ENCODE peak calls at places on chromosomes 11 and 22, in eight cellular contexts. C, E, B, Y, Z, L, R and P are unnamed samples.

GRCh38 chr11:64400096-64400495 is 41.1 kb downstream of the RPS6KA4 start:
- DNase-seq in C (no peak), E (no peak), B (no peak), Y (no peak), Z (no peak), L (no peak), R (peak), P (peak)

GRCh38 chr11:4416306-4416705 is 22.8 kb upstream of the TRIM21 start:
- DNase-seq in C (no peak), E (no peak), B (no peak), Y (no peak), Z (no peak), L (no peak), R (no peak), P (no peak)

GRCh38 chr22:23216331-23217170 is 36.2 kb downstream of the BCR start:
- DNase-seq in C (no peak), E (no peak), B (no peak), Y (no peak), Z (no peak), L (no peak), R (no peak), P (no peak)

GRCh38 chr22:32558681-32559355 is 84.2 kb downstream of the FBXO7 start:
- DNase-seq in C (peak), E (peak), B (peak), Y (no peak), Z (peak), L (no peak), R (peak), P (no peak)

GRCh38 chr11:63670738-63671321 is 346 bp downstream of the ATL3 start:
- DNase-seq in C (peak), E (no peak), B (no peak), Y (no peak), Z (no peak), L (peak), R (peak), P (peak)

GRCh38 chr22:37279469-37279868 is 2.8 kb upstream of the CYTH4 start:
- DNase-seq in C (no peak), E (no peak), B (peak), Y (no peak), Z (no peak), L (no peak), R (no peak), P (no peak)

GRCh38 chr11:74141274-74141695 is 29.5 kb downstream of the C2CD3 start:
- DNase-seq in C (peak), E (no peak), B (no peak), Y (peak), Z (no peak), L (no peak), R (no peak), P (peak)

GRCh38 chr11:124886978-124887666 is 10.5 kb downstream of the ROBO4 start:
- DNase-seq in C (no peak), E (no peak), B (no peak), Y (no peak), Z (no peak), L (no peak), R (peak), P (peak)

GRCh38 chr11:118872403-118872821 is 11.3 kb upstream of the CXCR5 start:
- DNase-seq in C (no peak), E (no peak), B (no peak), Y (no peak), Z (no peak), L (no peak), R (no peak), P (no peak)

GRCh38 chr11:8098361-8098760 is 17.4 kb downstream of the TUB start:
- DNase-seq in C (no peak), E (no peak), B (peak), Y (no peak), Z (peak), L (no peak), R (no peak), P (peak)

GRCh38 chr11:129639300-129639699 is 176.3 kb upstream of the TMEM45B start:
- DNase-seq in C (peak), E (peak), B (peak), Y (peak), Z (peak), L (no peak), R (no peak), P (no peak)

GRCh38 chr22:39661501-39661841 is 90.9 kb downstream of the CACNA1I start:
- DNase-seq in C (no peak), E (no peak), B (no peak), Y (no peak), Z (no peak), L (no peak), R (no peak), P (no peak)

GRCh38 chr11:64007629-64008282 is 21.5 kb downstream of the OTUB1 start:
- DNase-seq in C (peak), E (peak), B (no peak), Y (peak), Z (no peak), L (peak), R (peak), P (peak)

GRCh38 chr11:79414644-79415317 is 26.0 kb downstream of the TENM4 start:
- DNase-seq in C (no peak), E (no peak), B (peak), Y (no peak), Z (peak), L (no peak), R (peak), P (no peak)

GRCh38 chr11:94132152-94132558 is 3.5 kb downstream of the PANX1 start:
- DNase-seq in C (no peak), E (no peak), B (peak), Y (peak), Z (peak), L (no peak), R (peak), P (peak)

GRCh38 chr11:119891392-119891791 is 162.4 kb upstream of the NECTIN1 start:
- DNase-seq in C (no peak), E (no peak), B (no peak), Y (no peak), Z (no peak), L (peak), R (peak), P (peak)

GRCh38 chr11:36699271-36699670 is 101.2 kb upstream of the RAG2 start:
- DNase-seq in C (no peak), E (no peak), B (no peak), Y (no peak), Z (no peak), L (no peak), R (no peak), P (no peak)

GRCh38 chr11:56296877-56297276 is 4.8 kb upstream of the OR8H1 start:
- DNase-seq in C (no peak), E (no peak), B (no peak), Y (no peak), Z (no peak), L (no peak), R (no peak), P (no peak)

GRCh38 chr11:47171856-47172255 is 4.8 kb downstream of the ARFGAP2 start:
- DNase-seq in C (no peak), E (no peak), B (no peak), Y (no peak), Z (no peak), L (no peak), R (no peak), P (no peak)

GRCh38 chr11:93251922-93252321 is 54.1 kb upstream of the SLC36A4 start:
- DNase-seq in C (no peak), E (no peak), B (no peak), Y (no peak), Z (no peak), L (no peak), R (no peak), P (no peak)

GRCh38 chr22:23035557-23036277 is 34.6 kb upstream of the GNAZ start:
- DNase-seq in C (no peak), E (no peak), B (no peak), Y (no peak), Z (no peak), L (no peak), R (no peak), P (no peak)

GRCh38 chr22:16568425-16568758 is 24.2 kb downstream of the CCT8L2 start:
- DNase-seq in C (no peak), E (no peak), B (no peak), Y (no peak), Z (no peak), L (no peak), R (no peak), P (no peak)

GRCh38 chr22:23484651-23485050 is 95.4 kb downstream of the IGLL1 start:
- DNase-seq in C (no peak), E (no peak), B (no peak), Y (no peak), Z (no peak), L (no peak), R (no peak), P (no peak)

GRCh38 chr22:37588540-37589215 is 8.8 kb upstream of the LGALS2 start:
- DNase-seq in C (no peak), E (no peak), B (no peak), Y (no peak), Z (no peak), L (no peak), R (no peak), P (no peak)

GRCh38 chr22:42132457-42132856 is 1.8 kb upstream of the CYP2D6 start:
- DNase-seq in C (no peak), E (no peak), B (no peak), Y (no peak), Z (no peak), L (no peak), R (no peak), P (no peak)

GRCh38 chr11:78504708-78505107 is 70.0 kb downstream of the NARS2 start:
- DNase-seq in C (no peak), E (no peak), B (no peak), Y (no peak), Z (no peak), L (peak), R (no peak), P (no peak)

GRCh38 chr22:25109878-25110595 is 89.6 kb upstream of the CRYBB3 start:
- DNase-seq in C (no peak), E (no peak), B (no peak), Y (no peak), Z (no peak), L (no peak), R (no peak), P (no peak)

GRCh38 chr11:110715541-110715940 is 3.3 kb upstream of the ARHGAP20 start:
- DNase-seq in C (no peak), E (no peak), B (peak), Y (no peak), Z (peak), L (no peak), R (no peak), P (no peak)
- H3K27ac ChIP-seq in C (no peak), E (no peak), B (peak), Y (no peak), Z (peak), L (no peak), R (no peak), P (no peak)

GRCh38 chr11:66159585-66159984 is 89.5 kb downstream of the PACS1 start:
- DNase-seq in C (no peak), E (no peak), B (no peak), Y (no peak), Z (no peak), L (no peak), R (no peak), P (no peak)
- H3K27ac ChIP-seq in C (no peak), E (no peak), B (no peak), Y (no peak), Z (no peak), L (no peak), R (no peak), P (no peak)

GRCh38 chr11:12110714-12111481 is 508 bp downstream of the MICAL2 start:
- DNase-seq in C (no peak), E (no peak), B (no peak), Y (no peak), Z (no peak), L (peak), R (peak), P (peak)
- H3K27ac ChIP-seq in C (peak), E (peak), B (peak), Y (peak), Z (peak), L (peak), R (peak), P (no peak)

GRCh38 chr22:17832665-17833064 is 58.4 kb upstream of the BID start:
- DNase-seq in C (no peak), E (no peak), B (no peak), Y (no peak), Z (no peak), L (no peak), R (peak), P (no peak)

GRCh38 chr22:17836977-17837742 is 62.9 kb upstream of the BID start:
- DNase-seq in C (no peak), E (no peak), B (no peak), Y (peak), Z (no peak), L (no peak), R (no peak), P (peak)

GRCh38 chr22:17831527-17832251 is 57.4 kb upstream of the BID start:
- DNase-seq in C (no peak), E (no peak), B (no peak), Y (no peak), Z (no peak), L (no peak), R (no peak), P (no peak)

GRCh38 chr22:17838180-17838865 is 64.1 kb upstream of the BID start:
- DNase-seq in C (no peak), E (no peak), B (no peak), Y (no peak), Z (no peak), L (no peak), R (no peak), P (no peak)

GRCh38 chr22:17835256-17835655 is 61.0 kb upstream of the BID start:
- DNase-seq in C (no peak), E (no peak), B (no peak), Y (no peak), Z (no peak), L (no peak), R (no peak), P (no peak)
- H3K27ac ChIP-seq in C (no peak), E (no peak), B (no peak), Y (no peak), Z (no peak), L (peak), R (peak), P (no peak)

DNA sequence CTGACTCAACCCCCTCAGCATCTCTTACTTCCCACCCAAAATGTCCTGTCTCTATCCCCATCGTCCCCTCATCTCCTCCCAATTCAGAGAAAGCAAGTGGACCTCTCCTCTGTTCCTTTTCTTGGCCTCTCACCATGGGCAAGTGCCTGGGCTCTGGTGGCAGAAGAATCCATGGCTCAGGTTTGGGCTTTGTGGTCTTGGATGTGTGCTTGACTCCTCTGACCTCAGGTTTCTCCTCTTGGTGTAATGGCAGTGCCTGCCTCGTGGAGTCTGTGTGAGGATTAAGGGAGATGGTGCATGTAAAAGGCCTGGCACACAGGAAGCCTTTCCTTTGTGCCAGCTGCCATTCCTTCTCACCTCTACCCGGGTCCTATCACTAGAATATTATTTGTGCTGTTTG is 3.2 kb downstream of the BMAL1 start:
- DNase-seq in C (no peak), E (no peak), B (no peak), Y (no peak), Z (no peak), L (no peak), R (no peak), P (no peak)
- H3K27ac ChIP-seq in C (no peak), E (no peak), B (no peak), Y (no peak), Z (no peak), L (no peak), R (no peak), P (no peak)

GRCh38 chr11:67615455-67616430 is 9.0 kb downstream of the NDUFV1 start:
- DNase-seq in C (peak), E (peak), B (no peak), Y (no peak), Z (no peak), L (peak), R (peak), P (peak)

GRCh38 chr11:67613313-67613959 is 6.7 kb downstream of the NDUFV1 start:
- DNase-seq in C (no peak), E (no peak), B (no peak), Y (no peak), Z (no peak), L (no peak), R (no peak), P (no peak)

GRCh38 chr11:67612751-67613150 is 6.0 kb downstream of the NDUFV1 start:
- DNase-seq in C (no peak), E (no peak), B (no peak), Y (no peak), Z (no peak), L (no peak), R (no peak), P (peak)

GRCh38 chr11:67614730-67615454 is 8.2 kb downstream of the NDUFV1 start:
- DNase-seq in C (no peak), E (no peak), B (no peak), Y (no peak), Z (no peak), L (no peak), R (no peak), P (no peak)

DNA sequence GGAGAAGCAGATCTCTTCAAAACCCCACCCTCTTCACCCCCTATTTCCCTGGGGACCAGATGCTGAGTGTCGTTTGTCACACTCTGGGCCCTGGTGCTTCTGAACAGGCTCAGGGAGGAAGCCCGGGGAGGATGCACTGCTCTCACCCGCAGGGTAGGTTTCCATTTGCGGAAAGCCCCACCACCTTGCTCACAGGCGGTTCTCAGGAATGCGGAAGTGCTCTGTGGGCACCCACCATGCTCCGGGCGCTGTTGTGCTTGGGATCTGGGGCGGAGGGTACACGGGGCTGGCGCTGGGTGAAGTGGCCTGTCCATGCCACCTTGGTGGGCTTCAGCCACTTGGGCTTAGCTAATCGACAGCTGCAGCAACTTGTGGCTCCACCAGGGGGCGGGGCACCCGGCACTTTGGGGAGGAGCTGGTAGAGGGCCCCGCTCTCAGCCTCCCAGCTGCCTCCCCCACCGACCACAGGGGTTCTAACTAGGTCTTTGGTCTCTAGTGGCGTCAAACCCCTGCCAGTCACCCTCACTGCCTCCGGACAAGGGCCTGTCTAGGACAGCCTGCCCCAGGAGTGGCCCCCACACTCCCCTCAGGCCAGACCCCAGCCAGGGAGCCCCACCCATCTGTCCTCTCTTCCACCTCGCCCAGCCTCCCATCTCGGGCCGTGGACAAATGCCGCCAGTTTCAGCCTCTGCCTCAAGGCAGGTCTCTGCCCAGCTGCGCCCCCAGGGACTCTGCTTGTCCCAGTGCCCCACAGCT is 7.4 kb downstream of the NDUFV1 start:
- DNase-seq in C (peak), E (peak), B (peak), Y (peak), Z (no peak), L (peak), R (peak), P (peak)
- H3K27ac ChIP-seq in C (no peak), E (peak), B (no peak), Y (no peak), Z (no peak), L (peak), R (peak), P (no peak)

GRCh38 chr22:46673677-46674236 is 53.6 kb downstream of the GRAMD4 start:
- DNase-seq in C (no peak), E (no peak), B (no peak), Y (no peak), Z (no peak), L (no peak), R (no peak), P (no peak)
- H3K27ac ChIP-seq in C (no peak), E (no peak), B (no peak), Y (no peak), Z (no peak), L (no peak), R (peak), P (no peak)

GRCh38 chr22:29570912-29571549 is 9.9 kb downstream of the NIPSNAP1 start:
- DNase-seq in C (no peak), E (no peak), B (no peak), Y (no peak), Z (no peak), L (no peak), R (no peak), P (no peak)
- H3K27ac ChIP-seq in C (no peak), E (no peak), B (no peak), Y (no peak), Z (no peak), L (no peak), R (no peak), P (no peak)

DNA sequence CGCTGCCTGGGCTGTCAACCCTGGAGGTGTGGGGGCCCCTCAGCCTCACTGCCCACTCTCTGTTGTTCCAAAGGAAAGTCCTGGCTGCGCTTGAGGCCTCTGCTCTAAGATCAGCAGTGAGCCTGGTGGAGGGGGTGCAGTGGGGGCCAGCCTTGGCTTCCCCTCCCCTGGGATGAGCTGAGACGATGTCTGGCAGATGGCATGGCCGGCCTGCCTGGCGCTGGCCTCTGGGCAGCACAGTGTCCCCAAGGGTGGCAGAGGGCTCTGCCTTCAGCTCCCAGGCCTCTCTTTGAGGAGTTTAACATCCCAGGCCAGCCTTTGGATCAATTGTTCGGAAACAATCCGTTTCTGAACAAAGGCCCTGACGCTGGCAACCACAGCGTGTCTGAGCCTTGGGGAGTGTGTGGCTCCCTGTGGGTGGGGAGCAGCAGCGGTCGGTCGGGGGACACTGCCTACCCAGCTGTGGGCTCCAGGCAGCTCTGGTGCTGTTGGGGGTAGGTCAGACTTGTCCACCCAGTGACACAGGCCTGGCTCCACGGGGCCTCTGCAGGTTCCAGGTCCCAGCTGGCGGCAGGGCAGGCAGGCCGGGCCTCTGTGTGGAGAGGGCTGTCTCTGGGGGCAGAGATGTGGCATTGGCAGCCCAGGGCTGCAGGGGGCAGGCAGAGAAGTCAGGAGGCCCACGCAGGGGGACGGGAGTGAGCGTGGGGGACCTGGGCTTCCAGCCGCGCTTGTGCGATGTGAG is 12.1 kb downstream of the TSPAN4 start:
- DNase-seq in C (no peak), E (no peak), B (no peak), Y (no peak), Z (no peak), L (no peak), R (no peak), P (no peak)
- H3K27ac ChIP-seq in C (no peak), E (no peak), B (no peak), Y (no peak), Z (peak), L (peak), R (no peak), P (peak)

GRCh38 chr22:26524870-26525269 is 12.6 kb upstream of the TFIP11 start:
- DNase-seq in C (no peak), E (no peak), B (no peak), Y (no peak), Z (no peak), L (no peak), R (no peak), P (no peak)
- H3K27ac ChIP-seq in C (no peak), E (no peak), B (no peak), Y (no peak), Z (no peak), L (no peak), R (peak), P (no peak)